ENCODE peak calls at places on chromosomes 13 and 19, in five cellular contexts. E, V, M, K and U are unnamed samples.
A peak's percentile ranks its signal among the peaks of the same experiment; 100 is the strongest.

GRCh38 chr13:25046985-25047660 is 48.8 kb upstream of the PABPC3 start:
- DNase-seq in E (no peak), V (no peak), M (peak; percentile 67), K (no peak), U (no peak)

GRCh38 chr13:51525567-51526165 is 58.6 kb upstream of the WDFY2 start:
- DNase-seq in E (no peak), V (no peak), M (no peak), K (no peak), U (no peak)

GRCh38 chr19:19459099-19459498 is 53.6 kb downstream of the GATAD2A start:
- DNase-seq in E (no peak), V (no peak), M (no peak), K (no peak), U (no peak)

GRCh38 chr13:28527629-28528028 is 32.7 kb upstream of the FLT1 start:
- DNase-seq in E (no peak), V (no peak), M (no peak), K (no peak), U (no peak)

GRCh38 chr19:13959962-13960862 is 7.9 kb downstream of the DCAF15 start:
- DNase-seq in E (no peak), V (no peak), M (no peak), K (no peak), U (no peak)

GRCh38 chr19:50639121-50640112 is at the start of gene SYT3:
- DNase-seq in E (no peak), V (no peak), M (peak; percentile 57), K (no peak), U (no peak)

GRCh38 chr19:15015946-15016542 is 33.2 kb upstream of the CASP14 start:
- DNase-seq in E (no peak), V (no peak), M (peak; percentile 38), K (no peak), U (no peak)

GRCh38 chr13:20482275-20482761 is 43.3 kb downstream of the CRYL1 start:
- DNase-seq in E (no peak), V (no peak), M (no peak), K (no peak), U (no peak)

GRCh38 chr13:94251801-94252200 is 227.7 kb downstream of the DCT start:
- DNase-seq in E (no peak), V (no peak), M (no peak), K (no peak), U (no peak)

GRCh38 chr13:75826391-75826790 is 190.3 kb downstream of the LMO7 start:
- DNase-seq in E (no peak), V (no peak), M (no peak), K (no peak), U (no peak)

GRCh38 chr13:102793583-102794355 is 5.0 kb downstream of the POGLUT2 start:
- DNase-seq in E (no peak), V (no peak), M (no peak), K (no peak), U (no peak)

GRCh38 chr13:75302031-75302430 is 179.9 kb downstream of the TBC1D4 start:
- DNase-seq in E (no peak), V (no peak), M (no peak), K (no peak), U (no peak)

GRCh38 chr19:52474351-52475127 is 21.2 kb downstream of the ZNF578 start:
- DNase-seq in E (no peak), V (no peak), M (no peak), K (no peak), U (no peak)

DNA sequence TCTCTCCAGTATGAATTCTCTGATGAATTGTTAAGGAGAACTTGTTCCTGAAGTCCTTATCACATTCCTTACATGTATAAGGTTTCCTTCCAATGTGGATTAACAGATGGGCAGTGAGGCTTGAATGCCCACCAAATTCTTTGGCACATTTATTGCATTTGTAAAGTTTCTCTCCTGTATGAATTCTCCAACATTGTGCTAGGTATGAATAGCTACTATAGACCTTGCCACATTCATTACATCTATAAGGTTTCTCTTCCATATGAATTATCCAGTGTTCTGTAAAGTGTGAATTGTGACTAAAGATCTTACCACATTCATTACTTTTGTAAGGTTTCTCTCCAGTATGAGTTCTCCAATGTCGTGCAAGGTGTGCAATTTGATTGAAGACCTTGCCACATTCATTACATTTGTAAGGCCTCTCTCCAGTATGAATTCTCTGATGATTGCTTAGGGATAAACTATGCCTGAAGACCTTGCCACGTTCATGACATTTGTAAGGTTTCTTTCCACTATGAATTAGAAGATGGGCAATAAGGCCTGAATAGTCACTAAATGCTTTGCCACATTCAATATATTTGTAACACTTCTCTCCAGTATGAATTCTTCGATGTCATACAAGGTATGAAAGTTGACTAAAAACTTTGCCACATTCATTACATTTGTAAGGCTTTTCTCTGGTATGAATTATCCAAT is 20.4 kb downstream of the ZNF578 start:
- DNase-seq in E (no peak), V (no peak), M (no peak), K (no peak), U (no peak)
- TF ChIP-seq CTCF in E (no peak), V (no peak), M (no peak), K (no peak), U (no peak)

GRCh38 chr19:47227347-47228167 is 3.4 kb downstream of the BBC3 start:
- DNase-seq in E (peak; percentile 93), V (peak; percentile 76), M (peak; percentile 93), K (peak; percentile 90), U (no peak)

GRCh38 chr19:47228937-47229673 is 1.9 kb downstream of the BBC3 start:
- DNase-seq in E (no peak), V (no peak), M (no peak), K (no peak), U (no peak)

GRCh38 chr19:47226426-47227346 is 4.3 kb downstream of the BBC3 start:
- DNase-seq in E (peak; percentile 67), V (no peak), M (no peak), K (peak; percentile 53), U (no peak)

GRCh38 chr19:47228168-47228936 is 2.6 kb downstream of the BBC3 start:
- DNase-seq in E (no peak), V (no peak), M (no peak), K (no peak), U (no peak)

DNA sequence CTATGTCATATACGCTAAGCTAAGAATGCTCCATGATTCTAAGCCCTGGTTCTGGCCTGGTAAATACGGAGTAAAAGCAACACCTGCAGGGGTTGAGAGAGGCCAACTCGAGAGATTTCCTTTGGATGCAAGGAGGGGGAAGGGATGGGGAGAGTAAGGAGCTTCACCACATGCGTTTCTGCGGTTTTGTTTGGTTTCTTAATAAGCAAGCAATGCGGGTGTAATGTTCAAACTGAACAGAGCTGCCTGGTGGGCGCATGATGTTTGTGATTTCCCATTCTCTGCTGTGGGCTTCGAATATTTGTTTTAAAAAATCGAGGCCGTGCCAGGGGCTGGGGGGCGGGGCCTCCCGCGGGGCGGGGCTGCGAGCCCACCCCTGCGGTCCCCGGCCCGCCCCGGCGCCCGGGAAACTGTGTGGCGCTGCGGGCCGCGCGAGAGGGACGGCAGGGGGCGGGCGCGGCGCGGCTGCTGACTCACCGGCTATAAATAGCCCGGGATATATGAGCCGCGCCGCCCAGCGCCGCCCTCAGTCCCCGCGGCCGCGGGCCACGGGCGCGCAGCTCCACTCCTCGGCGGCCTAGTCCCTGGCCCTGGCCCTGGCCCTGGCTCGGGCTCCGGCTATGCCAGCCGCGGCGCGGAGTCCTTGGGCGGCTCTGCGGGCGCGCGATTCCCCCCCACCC is 5.1 kb downstream of the BBC3 start:
- DNase-seq in E (peak; percentile 78), V (no peak), M (peak; percentile 87), K (no peak), U (no peak)
- TF ChIP-seq CTCF in E (peak; percentile 1), V (peak; percentile 32), M (peak; percentile 53), K (no peak), U (peak; percentile 26)

DNA sequence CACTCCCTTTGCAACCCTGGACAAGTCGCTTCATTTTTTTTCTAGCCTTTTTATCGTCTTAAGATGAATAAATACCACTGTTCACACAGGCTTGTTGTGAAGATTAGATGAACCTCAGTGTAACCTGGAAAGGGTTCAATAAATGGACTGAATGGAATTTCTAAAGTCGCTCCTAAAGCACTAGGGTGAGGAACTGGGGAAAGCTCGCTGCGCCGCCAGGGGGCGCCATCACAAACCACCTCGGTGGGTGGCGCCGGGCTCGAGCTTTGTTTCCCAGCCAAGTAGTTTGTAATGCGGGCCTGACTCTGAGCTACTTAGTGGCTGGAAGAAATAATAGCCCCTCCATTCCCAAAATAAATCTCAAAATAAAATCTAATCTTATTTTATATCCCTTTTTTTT is 2.2 kb upstream of the CEACAM6 start:
- DNase-seq in E (no peak), V (no peak), M (peak; percentile 25), K (no peak), U (no peak)
- TF ChIP-seq CTCF in E (peak; percentile 54), V (peak; percentile 57), M (peak; percentile 67), K (peak; percentile 95), U (peak; percentile 77)

GRCh38 chr13:29562762-29563161 is 32.7 kb downstream of the SLC7A1 start:
- DNase-seq in E (no peak), V (no peak), M (no peak), K (no peak), U (no peak)

GRCh38 chr13:29566864-29567263 is 28.6 kb downstream of the SLC7A1 start:
- DNase-seq in E (no peak), V (no peak), M (no peak), K (no peak), U (no peak)

GRCh38 chr13:29563941-29564340 is 31.5 kb downstream of the SLC7A1 start:
- DNase-seq in E (no peak), V (no peak), M (no peak), K (no peak), U (no peak)

GRCh38 chr13:29566206-29566605 is 29.3 kb downstream of the SLC7A1 start:
- DNase-seq in E (no peak), V (no peak), M (no peak), K (no peak), U (no peak)

GRCh38 chr13:29564828-29565227 is 30.7 kb downstream of the SLC7A1 start:
- DNase-seq in E (no peak), V (no peak), M (no peak), K (no peak), U (no peak)
- TF ChIP-seq CTCF in E (peak; percentile 5), V (no peak), M (no peak), K (no peak), U (no peak)

DNA sequence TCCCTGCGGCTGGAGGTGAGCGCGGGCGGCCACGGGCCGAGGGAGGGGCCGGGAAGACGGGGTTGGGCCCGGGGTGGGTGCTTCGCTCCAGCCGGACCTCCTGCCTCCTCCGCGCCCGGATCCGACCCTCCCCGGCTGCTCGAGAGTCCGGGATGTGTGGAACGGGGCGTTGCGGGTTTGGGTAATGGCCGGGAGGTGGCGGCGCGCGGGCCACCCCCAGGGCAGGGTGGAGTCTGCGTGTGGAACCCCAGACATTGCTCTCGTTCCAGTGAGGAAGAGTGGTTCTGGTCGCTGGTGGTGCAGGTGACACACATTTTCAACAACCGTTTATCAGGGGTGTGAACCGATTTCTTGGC is 38.8 kb downstream of the ARHGEF7 start:
- DNase-seq in E (no peak), V (no peak), M (no peak), K (no peak), U (no peak)
- TF ChIP-seq CTCF in E (peak; percentile 18), V (peak; percentile 43), M (no peak), K (peak; percentile 9), U (no peak)

GRCh38 chr19:33374406-33374703 is 846 bp downstream of the CEBPG start:
- DNase-seq in E (no peak), V (no peak), M (no peak), K (no peak), U (no peak)
- TF ChIP-seq CTCF in E (no peak), V (no peak), M (no peak), K (no peak), U (no peak)